ENCODE peak calls at places on chromosome 22, in five cellular contexts. A is GM23248, S is caudate nucleus, D is pancreas, I is coronary artery. T is an unnamed sample.

GRCh38 chr22:36239150-36239400 is 252 bp downstream of the APOL2 start:
- DNase-seq in A (no peak), S (no peak), D (no peak), I (no peak), T (no peak)

GRCh38 chr22:45548991-45549736 is 46.5 kb downstream of the FBLN1 start:
- DNase-seq in A (peak; percentile 97), S (no peak), D (no peak), I (no peak), T (no peak)

GRCh38 chr22:24066260-24066659 is 55.2 kb downstream of the CABIN1 start:
- DNase-seq in A (peak; percentile 52), S (no peak), D (no peak), I (peak; percentile 54), T (no peak)

GRCh38 chr22:27460596-27461347 is 340.8 kb downstream of the MN1 start:
- DNase-seq in A (peak; percentile 88), S (no peak), D (no peak), I (peak; percentile 83), T (no peak)

GRCh38 chr22:44574057-44574456 is 76.0 kb upstream of the RTL6 start:
- DNase-seq in A (peak; percentile 94), S (no peak), D (peak; percentile 34), I (no peak), T (no peak)

GRCh38 chr22:39292002-39292401 is 27.4 kb downstream of the RPL3 start:
- DNase-seq in A (peak; percentile 15), S (no peak), D (peak; percentile 79), I (no peak), T (no peak)

GRCh38 chr22:26904483-26904882 is 247.1 kb downstream of the MIAT start:
- DNase-seq in A (no peak), S (no peak), D (no peak), I (no peak), T (no peak)

GRCh38 chr22:49824936-49825335 is 2.7 kb downstream of the BRD1 start:
- DNase-seq in A (no peak), S (no peak), D (no peak), I (no peak), T (no peak)

GRCh38 chr22:41908409-41909289 is 6.2 kb downstream of the SHISA8 start:
- DNase-seq in A (no peak), S (no peak), D (no peak), I (no peak), T (no peak)

GRCh38 chr22:49838771-49839717 is 11.4 kb upstream of the BRD1 start:
- DNase-seq in A (no peak), S (no peak), D (no peak), I (no peak), T (no peak)

GRCh38 chr22:50218996-50219727 is 18.4 kb downstream of the SELENOO start:
- DNase-seq in A (peak; percentile 68), S (no peak), D (peak; percentile 92), I (no peak), T (no peak)

GRCh38 chr22:47807506-47807905 is 1045.1 kb downstream of the TBC1D22A start:
- DNase-seq in A (no peak), S (no peak), D (no peak), I (no peak), T (peak; percentile 20)

GRCh38 chr22:19959043-19959586 is 17.5 kb upstream of the TXNRD2 start:
- DNase-seq in A (peak; percentile 77), S (no peak), D (peak; percentile 65), I (no peak), T (no peak)

GRCh38 chr22:30947163-30947820 is 21.3 kb downstream of the MORC2 start:
- DNase-seq in A (peak; percentile 28), S (no peak), D (no peak), I (no peak), T (no peak)

GRCh38 chr22:45510376-45511232 is 7.9 kb downstream of the FBLN1 start:
- DNase-seq in A (peak; percentile 44), S (no peak), D (no peak), I (no peak), T (no peak)

GRCh38 chr22:24582111-24582814 is 10.6 kb downstream of the LRRC75B start:
- DNase-seq in A (no peak), S (no peak), D (no peak), I (no peak), T (no peak)

GRCh38 chr22:21067901-21068680 is 22.3 kb downstream of the LRRC74B start:
- DNase-seq in A (no peak), S (no peak), D (no peak), I (no peak), T (no peak)

GRCh38 chr22:45598596-45599217 is 72.9 kb upstream of the ATXN10 start:
- DNase-seq in A (no peak), S (no peak), D (no peak), I (no peak), T (no peak)

GRCh38 chr22:25833091-25833490 is 91.1 kb downstream of the MYO18B start:
- DNase-seq in A (no peak), S (no peak), D (no peak), I (peak; percentile 41), T (no peak)

GRCh38 chr22:41620646-41621098 is at the start of gene DESI1:
- DNase-seq in A (peak; percentile 55), S (no peak), D (no peak), I (no peak), T (no peak)

GRCh38 chr22:48884292-48884691 is 943.4 kb downstream of the BRD1 start:
- DNase-seq in A (no peak), S (no peak), D (no peak), I (no peak), T (no peak)

GRCh38 chr22:32517921-32518320 is 43.3 kb downstream of the FBXO7 start:
- DNase-seq in A (no peak), S (no peak), D (no peak), I (no peak), T (no peak)

GRCh38 chr22:45450931-45451651 is 37.6 kb downstream of the RIBC2 start:
- DNase-seq in A (peak; percentile 91), S (no peak), D (no peak), I (no peak), T (no peak)

GRCh38 chr22:19576460-19577421 is 52.5 kb upstream of the CLDN5 start:
- DNase-seq in A (peak; percentile 87), S (no peak), D (no peak), I (no peak), T (no peak)

GRCh38 chr22:17767236-17768065 is 6.8 kb downstream of the BID start:
- DNase-seq in A (no peak), S (no peak), D (no peak), I (no peak), T (no peak)

GRCh38 chr22:43088979-43089717 is at the start of gene TTLL1:
- DNase-seq in A (peak; percentile 94), S (peak; percentile 68), D (peak; percentile 86), I (peak; percentile 88), T (peak; percentile 92)